ENCODE peak calls at places on chromosome 5, in nine cellular contexts. F is NCI-H1930, T is amniotic stem cell, W is NCI-H524, L is hippocampal formation, G is NCI-H2081, S is EL, O is osteocyte, M is body of pancreas. X is an unnamed sample.
A peak's percentile ranks its signal among the peaks of the same experiment; 100 is the strongest.

GRCh38 chr5:89560724-89561123 is 677.7 kb upstream of the MEF2C start:
- DNase-seq in F (no peak), T (no peak), W (no peak), L (no peak), G (no peak), S (no peak), O (no peak), M (no peak), X (no peak)

GRCh38 chr5:31587546-31587945 is 51.4 kb upstream of the PDZD2 start:
- DNase-seq in F (no peak), T (no peak), W (no peak), L (no peak), G (no peak), S (no peak), O (no peak), M (no peak), X (no peak)

GRCh38 chr5:79878721-79879336 is 112.2 kb downstream of the MTX3 start:
- DNase-seq in F (no peak), T (no peak), W (peak; percentile 25), L (no peak), G (no peak), S (peak; percentile 26), O (no peak), M (no peak), X (no peak)

GRCh38 chr5:171750316-171750788 is 35.3 kb upstream of the SMIM23 start:
- DNase-seq in F (peak; percentile 1), T (no peak), W (peak; percentile 7), L (peak; percentile 15), G (no peak), S (peak; percentile 20), O (no peak), M (no peak), X (no peak)

GRCh38 chr5:55062039-55062779 is 38.2 kb downstream of the GZMK start:
- DNase-seq in F (no peak), T (no peak), W (no peak), L (no peak), G (no peak), S (no peak), O (no peak), M (no peak), X (no peak)

GRCh38 chr5:168401880-168402279 is 84.4 kb upstream of the RARS1 start:
- DNase-seq in F (no peak), T (no peak), W (no peak), L (no peak), G (no peak), S (no peak), O (no peak), M (no peak), X (no peak)

GRCh38 chr5:1432296-1432695 is 12.9 kb downstream of the SLC6A3 start:
- DNase-seq in F (no peak), T (no peak), W (no peak), L (no peak), G (no peak), S (no peak), O (no peak), M (no peak), X (no peak)

GRCh38 chr5:172623313-172623980 is 17.6 kb upstream of the NEURL1B start:
- DNase-seq in F (no peak), T (no peak), W (no peak), L (no peak), G (no peak), S (no peak), O (no peak), M (no peak), X (no peak)

GRCh38 chr5:139930406-139930805 is 112.7 kb downstream of the NRG2 start:
- DNase-seq in F (no peak), T (no peak), W (no peak), L (no peak), G (no peak), S (no peak), O (peak; percentile 44), M (no peak), X (no peak)

GRCh38 chr5:50666261-50667078 is at the start of gene PARP8:
- DNase-seq in F (peak; percentile 8), T (no peak), W (peak; percentile 70), L (peak; percentile 26), G (peak; percentile 26), S (peak; percentile 66), O (peak; percentile 86), M (peak; percentile 49), X (peak; percentile 30)

GRCh38 chr5:52520171-52520570 is 267.5 kb upstream of the ITGA1 start:
- DNase-seq in F (no peak), T (no peak), W (no peak), L (no peak), G (no peak), S (no peak), O (no peak), M (no peak), X (no peak)

GRCh38 chr5:147558131-147558730 is 48.4 kb upstream of the DPYSL3 start:
- DNase-seq in F (no peak), T (no peak), W (no peak), L (no peak), G (no peak), S (no peak), O (no peak), M (no peak), X (no peak)

GRCh38 chr5:132260714-132261615 is 3.5 kb downstream of the PDLIM4 start:
- DNase-seq in F (no peak), T (no peak), W (no peak), L (peak; percentile 32), G (no peak), S (peak; percentile 95), O (peak; percentile 54), M (peak; percentile 53), X (peak; percentile 57)

GRCh38 chr5:43008369-43009158 is 31.6 kb downstream of the ANXA2R start:
- DNase-seq in F (peak; percentile 98), T (no peak), W (peak; percentile 96), L (peak; percentile 81), G (peak; percentile 99), S (peak; percentile 92), O (peak; percentile 93), M (peak; percentile 52), X (peak; percentile 15)

GRCh38 chr5:147935032-147935431 is 28.7 kb upstream of the C5orf46 start:
- DNase-seq in F (no peak), T (peak; percentile 29), W (peak; percentile 62), L (no peak), G (peak; percentile 49), S (peak; percentile 24), O (no peak), M (no peak), X (no peak)

GRCh38 chr5:170266570-170267379 is 30.8 kb downstream of the LCP2 start:
- DNase-seq in F (no peak), T (no peak), W (no peak), L (no peak), G (no peak), S (no peak), O (no peak), M (no peak), X (no peak)

GRCh38 chr5:132209131-132209530 is 18.5 kb downstream of the P4HA2 start:
- DNase-seq in F (no peak), T (no peak), W (no peak), L (no peak), G (no peak), S (peak; percentile 66), O (no peak), M (no peak), X (no peak)

GRCh38 chr5:22242532-22242931 is 610.6 kb downstream of the CDH12 start:
- DNase-seq in F (peak; percentile 14), T (no peak), W (no peak), L (no peak), G (no peak), S (no peak), O (no peak), M (no peak), X (no peak)

GRCh38 chr5:173315495-173316352 is 12.5 kb downstream of the STC2 start:
- DNase-seq in F (peak; percentile 29), T (no peak), W (peak; percentile 54), L (peak; percentile 23), G (peak; percentile 48), S (peak; percentile 67), O (peak; percentile 93), M (peak; percentile 55), X (no peak)

GRCh38 chr5:176577312-176578176 is 28.4 kb downstream of the CDHR2 start:
- DNase-seq in F (no peak), T (no peak), W (peak; percentile 16), L (no peak), G (no peak), S (no peak), O (no peak), M (no peak), X (no peak)

GRCh38 chr5:107455111-107455544 is 215.6 kb downstream of the EFNA5 start:
- DNase-seq in F (no peak), T (no peak), W (peak; percentile 20), L (no peak), G (no peak), S (peak; percentile 80), O (no peak), M (no peak), X (no peak)

GRCh38 chr5:57887851-57888621 is 405.4 kb upstream of the ACTBL2 start:
- DNase-seq in F (peak; percentile 25), T (peak; percentile 30), W (peak; percentile 76), L (no peak), G (peak; percentile 38), S (peak; percentile 61), O (no peak), M (peak; percentile 53), X (peak; percentile 20)

GRCh38 chr5:111134080-111134479 is 41.9 kb downstream of the WDR36 start:
- DNase-seq in F (no peak), T (no peak), W (no peak), L (no peak), G (no peak), S (peak; percentile 13), O (no peak), M (no peak), X (no peak)

X was measured in occipital lobe.